ENCODE peak calls at places on chromosome 1, in ten cellular contexts. S, T, F, H, Z, N, X, C, K and E are unnamed samples.

GRCh38 chr1:207828485-207829158 is 76.8 kb downstream of the CD46 start:
- DNase-seq in T (no peak), N (peak; percentile 91), C (no peak), K (peak; percentile 91), X (peak; percentile 76), Z (peak; percentile 87), S (peak; percentile 82), H (peak; percentile 84), F (peak; percentile 81), E (peak; percentile 78)

GRCh38 chr1:225882008-225882698 is at the start of gene TMEM63A:
- DNase-seq in N (peak; percentile 96), Z (peak; percentile 82), X (peak; percentile 95), S (peak; percentile 76), H (peak; percentile 94), K (peak; percentile 98), F (peak; percentile 94), T (peak; percentile 97), C (peak; percentile 96), E (peak; percentile 95)

GRCh38 chr1:25223471-25223870 is 8.8 kb downstream of the SYF2 start:
- DNase-seq in T (no peak), S (peak; percentile 56), X (no peak), H (no peak), K (no peak), N (no peak), F (no peak), C (no peak), Z (no peak), E (no peak)

GRCh38 chr1:39701092-39701460 is 9.8 kb upstream of the HPCAL4 start:
- DNase-seq in S (peak; percentile 56), H (no peak), T (no peak), C (no peak), K (no peak), X (peak; percentile 75), N (no peak), F (no peak), Z (no peak), E (no peak)

GRCh38 chr1:107766533-107766932 is 198.4 kb downstream of the VAV3 start:
- DNase-seq in H (no peak), Z (no peak), C (no peak), X (no peak), T (no peak), S (no peak), K (no peak), F (no peak), N (no peak), E (no peak)

GRCh38 chr1:1538334-1538733 is 2.1 kb downstream of the TMEM240 start:
- DNase-seq in F (no peak), C (no peak), T (no peak), S (no peak), K (no peak), X (no peak), Z (no peak), N (no peak), H (no peak), E (no peak)

GRCh38 chr1:200298242-200298641 is 111.6 kb downstream of the ZNF281 start:
- DNase-seq in T (no peak), X (no peak), C (no peak), K (no peak), F (no peak), Z (no peak), H (no peak), S (no peak), N (peak; percentile 68), E (no peak)

GRCh38 chr1:65467536-65467935 is 47.1 kb downstream of the LEPR start:
- DNase-seq in N (no peak), Z (peak; percentile 95), C (no peak), F (no peak), S (peak; percentile 58), X (no peak), T (no peak), K (no peak), H (no peak), E (no peak)

GRCh38 chr1:22643928-22644327 is 495 bp downstream of the C1QC start:
- DNase-seq in C (no peak), N (no peak), H (no peak), Z (no peak), K (no peak), S (no peak), F (no peak), X (no peak), T (no peak), E (no peak)

GRCh38 chr1:246155923-246156322 is 351.2 kb downstream of the SMYD3 start:
- DNase-seq in X (no peak), N (no peak), H (no peak), C (no peak), T (no peak), Z (no peak), K (no peak), F (no peak), S (peak; percentile 31), E (no peak)
- H3K36me3 ChIP-seq in X (no peaks in the 10 kb centered on the region), N (no peaks in the 10 kb centered on the region), H (no peaks in the 10 kb centered on the region), C (no peaks in the 10 kb centered on the region), T (no peaks in the 10 kb centered on the region), Z (no peaks in the 10 kb centered on the region), K (no peaks in the 10 kb centered on the region), F (no peaks in the 10 kb centered on the region), S (no peaks in the 10 kb centered on the region), E (no peaks in the 10 kb centered on the region)

GRCh38 chr1:8010080-8010664 is 15.9 kb downstream of the ERRFI1 start:
- DNase-seq in T (no peak), X (no peak), N (no peak), K (no peak), Z (no peak), S (no peak), F (peak; percentile 24), C (no peak), H (no peak), E (no peak)

GRCh38 chr1:8011923-8012858 is 13.9 kb downstream of the ERRFI1 start:
- DNase-seq in S (no peak), C (no peak), Z (no peak), K (no peak), X (no peak), H (no peak), F (no peak), N (no peak), T (no peak), E (no peak)

GRCh38 chr1:8012955-8013354 is 13.2 kb downstream of the ERRFI1 start:
- DNase-seq in S (no peak), T (no peak), N (no peak), K (no peak), H (no peak), X (no peak), Z (no peak), F (no peak), C (no peak), E (no peak)

GRCh38 chr1:8009043-8010002 is 16.8 kb downstream of the ERRFI1 start:
- DNase-seq in Z (no peak), H (no peak), X (no peak), N (no peak), C (no peak), T (no peak), K (no peak), S (no peak), F (no peak), E (no peak)

DNA sequence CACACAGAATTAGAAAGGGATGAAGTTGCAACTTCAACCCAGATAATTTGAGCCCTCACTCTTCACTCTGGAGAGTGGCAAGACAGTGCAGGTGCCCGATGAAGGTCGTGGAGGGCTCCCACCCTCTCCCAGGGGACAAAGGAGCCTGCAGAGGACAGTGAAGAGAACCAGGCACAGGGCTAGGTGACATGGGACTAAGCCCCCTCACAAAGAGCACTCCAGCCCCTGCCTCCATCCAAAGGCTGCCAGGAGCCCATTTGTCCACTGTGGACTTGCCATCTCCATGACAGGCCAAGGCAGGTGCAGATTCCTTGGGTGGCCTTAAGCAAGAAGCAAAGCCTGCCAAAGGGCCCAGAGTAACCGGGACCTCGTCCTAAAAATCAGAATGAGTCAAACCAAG is 15.1 kb downstream of the ERRFI1 start:
- DNase-seq in T (no peak), Z (no peak), F (no peak), S (no peak), H (no peak), K (no peak), X (no peak), N (no peak), C (no peak), E (no peak)
- H3K4me1 ChIP-seq in T (peaks cover 14% of the 10 kb centered on the region), Z (peaks cover 49% of the 10 kb centered on the region), F (peaks cover 2% of the 10 kb centered on the region), S (peaks cover 10% of the 10 kb centered on the region), H (peaks cover 12% of the 10 kb centered on the region), K (no peaks in the 10 kb centered on the region), X (peaks cover 27% of the 10 kb centered on the region), N (no peaks in the 10 kb centered on the region), C (peaks cover 56% of the 10 kb centered on the region), E (no peaks in the 10 kb centered on the region)

DNA sequence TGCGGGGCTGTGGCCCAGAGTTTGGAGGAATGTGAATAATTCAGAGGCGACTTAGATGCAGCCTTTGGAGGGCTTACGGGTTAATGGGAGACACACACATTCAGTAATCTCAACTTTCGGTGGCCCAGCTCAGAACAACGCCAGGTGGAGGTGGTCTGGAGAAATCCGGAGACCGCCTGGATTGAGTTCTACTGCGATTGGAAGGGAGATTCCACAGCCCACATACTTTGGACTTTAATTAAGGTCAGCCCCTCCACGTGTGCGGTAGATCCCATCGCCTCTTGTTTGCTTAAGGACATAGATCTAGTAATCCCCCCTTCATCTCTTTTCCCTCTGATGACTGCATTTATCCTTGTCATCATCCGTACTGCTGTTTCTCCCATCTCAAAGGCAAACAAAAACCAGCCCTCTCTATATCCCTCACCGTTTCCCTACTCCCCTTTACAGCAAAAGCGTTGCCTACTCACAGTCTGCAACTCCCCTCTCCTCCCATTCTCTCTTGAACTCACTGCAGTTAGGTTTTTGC is 712 bp upstream of the BSDC1 start:
- DNase-seq in C (no peak), Z (peak; percentile 56), F (no peak), S (peak; percentile 25), T (no peak), N (no peak), X (no peak), K (no peak), H (no peak), E (no peak)
- TF ChIP-seq POLR2A in C (no peak), Z (no peak), F (no peak), S (no peak), T (no peak), N (no peak), X (no peak), K (no peak), H (no peak), E (no peak)

GRCh38 chr1:20143318-20143717 is 4.2 kb downstream of the PLA2G2F start:
- DNase-seq in T (no peak), K (peak; percentile 40), C (peak; percentile 37), X (no peak), F (no peak), N (no peak), H (no peak), S (no peak), Z (no peak), E (no peak)

GRCh38 chr1:20142001-20142710 is 3.0 kb downstream of the PLA2G2F start:
- DNase-seq in K (peak; percentile 29), T (no peak), Z (no peak), C (peak; percentile 33), S (no peak), N (peak; percentile 13), H (no peak), F (no peak), X (no peak), E (no peak)

GRCh38 chr1:20141001-20141400 is 1.9 kb downstream of the PLA2G2F start:
- DNase-seq in N (peak; percentile 15), X (no peak), K (peak; percentile 6), C (peak; percentile 26), F (no peak), S (no peak), Z (no peak), H (no peak), T (no peak), E (no peak)

GRCh38 chr1:20139776-20140612 is 871 bp downstream of the PLA2G2F start:
- DNase-seq in Z (no peak), T (no peak), H (no peak), S (no peak), K (peak; percentile 40), X (no peak), N (peak; percentile 38), C (peak; percentile 46), F (no peak), E (no peak)

GRCh38 chr1:20141466-20141865 is 2.3 kb downstream of the PLA2G2F start:
- DNase-seq in T (no peak), H (no peak), S (no peak), N (peak; percentile 26), Z (no peak), C (peak; percentile 33), X (no peak), K (peak; percentile 45), F (no peak), E (no peak)
- H3K36me3 ChIP-seq in T (no peaks in the 10 kb centered on the region), H (no peaks in the 10 kb centered on the region), S (no peaks in the 10 kb centered on the region), N (no peaks in the 10 kb centered on the region), Z (no peaks in the 10 kb centered on the region), C (no peaks in the 10 kb centered on the region), X (no peaks in the 10 kb centered on the region), K (no peaks in the 10 kb centered on the region), F (no peaks in the 10 kb centered on the region), E (no peaks in the 10 kb centered on the region)